ENCODE peak calls at places on chromosome 13, in ten cellular contexts. D is A549; U is ACHN; I is right cardiac atrium; N is activated naive CD8-positive, alpha-beta T cell treated with anti-CD3 and anti-CD28 coated beads, Interleukin-2, amount 50 U/mL, for 24 hours; K is NCI-H82; C is brain pericyte; T is CD8-positive, alpha-beta T cell; F is tibial nerve; E is prostate gland. S is an unnamed sample.

GRCh38 chr13:59677966-59678814 is 485.5 kb downstream of the DIAPH3 start:
- DNase-seq in D (peak), U (peak), I (no peak), N (no peak), K (peak), C (peak), T (no peak), F (peak), E (no peak), S (peak)

GRCh38 chr13:64332048-64332447 is 2898.1 kb downstream of the PCDH9 start:
- DNase-seq in D (no peak), U (no peak), I (no peak), N (no peak), K (no peak), C (no peak), T (no peak), F (no peak), E (no peak), S (no peak)

GRCh38 chr13:79030513-79030912 is 371.6 kb upstream of the OBI1 start:
- DNase-seq in D (no peak), U (no peak), I (no peak), N (no peak), K (peak), C (no peak), T (no peak), F (no peak), E (no peak), S (no peak)

GRCh38 chr13:40537146-40537895 is 129.1 kb downstream of the FOXO1 start:
- DNase-seq in D (no peak), U (no peak), I (no peak), N (no peak), K (peak), C (no peak), T (no peak), F (no peak), E (no peak), S (no peak)

GRCh38 chr13:45674908-45675307 is 27.2 kb upstream of the CBY2 start:
- DNase-seq in D (no peak), U (peak), I (no peak), N (no peak), K (no peak), C (peak), T (no peak), F (no peak), E (no peak), S (no peak)

GRCh38 chr13:51806571-51806970 is 2.6 kb upstream of the DHRS12 start:
- DNase-seq in D (peak), U (no peak), I (no peak), N (no peak), K (peak), C (no peak), T (no peak), F (peak), E (no peak), S (no peak)

GRCh38 chr13:80386592-80386991 is 45.7 kb upstream of the SPRY2 start:
- DNase-seq in D (no peak), U (no peak), I (no peak), N (no peak), K (no peak), C (no peak), T (no peak), F (no peak), E (no peak), S (no peak)

GRCh38 chr13:113089693-113090414 is 15.7 kb upstream of the F7 start:
- DNase-seq in D (no peak), U (no peak), I (peak), N (no peak), K (no peak), C (no peak), T (no peak), F (no peak), E (no peak), S (no peak)

GRCh38 chr13:77545626-77546412 is 10.3 kb downstream of the SCEL start:
- DNase-seq in D (no peak), U (no peak), I (no peak), N (no peak), K (peak), C (no peak), T (no peak), F (no peak), E (no peak), S (no peak)

GRCh38 chr13:77222909-77223308 is 104.0 kb downstream of the MYCBP2 start:
- DNase-seq in D (no peak), U (no peak), I (no peak), N (no peak), K (no peak), C (no peak), T (no peak), F (no peak), E (no peak), S (no peak)

GRCh38 chr13:60329221-60329983 is 67.6 kb upstream of the TDRD3 start:
- DNase-seq in D (peak), U (peak), I (no peak), N (peak), K (peak), C (no peak), T (no peak), F (no peak), E (no peak), S (peak)

GRCh38 chr13:20833900-20834679 is 60.3 kb upstream of the EEF1AKMT1 start:
- DNase-seq in D (no peak), U (no peak), I (no peak), N (no peak), K (peak), C (no peak), T (no peak), F (no peak), E (no peak), S (no peak)

GRCh38 chr13:94494021-94494420 is 14.5 kb upstream of the DCT start:
- DNase-seq in D (no peak), U (no peak), I (no peak), N (no peak), K (peak), C (no peak), T (no peak), F (no peak), E (no peak), S (peak)

GRCh38 chr13:28059214-28059613 is 41.2 kb downstream of the FLT3 start:
- DNase-seq in D (peak), U (peak), I (peak), N (peak), K (peak), C (no peak), T (peak), F (peak), E (no peak), S (peak)

GRCh38 chr13:20400774-20401173 is 124.9 kb downstream of the CRYL1 start:
- DNase-seq in D (no peak), U (no peak), I (no peak), N (no peak), K (no peak), C (no peak), T (no peak), F (no peak), E (no peak), S (no peak)

S was measured in Jurkat, Clone E6-1.